ENCODE peak calls at places on chromosomes 12 and 14, in seven cellular contexts. U is fibroblast of lung, X is WTC11, R is Peyer's patch, Y is pancreas, P is OCI-LY7, I is RWPE2. Z is an unnamed sample.

GRCh38 chr14:90675399-90675798 is 140.8 kb downstream of the TTC7B start:
- DNase-seq in U (peak; percentile 62), R (no peak), X (no peak), I (no peak), P (no peak), Y (no peak), Z (no peak)

GRCh38 chr12:74741113-74741512 is 203.5 kb downstream of the ATXN7L3B start:
- DNase-seq in Y (no peak), R (no peak), U (no peak), I (no peak), P (no peak), X (no peak), Z (no peak)

GRCh38 chr14:89672636-89673279 is 255.7 kb upstream of the FOXN3 start:
- DNase-seq in R (peak; percentile 71), X (no peak), P (no peak), Y (no peak), I (no peak), U (no peak), Z (no peak)

GRCh38 chr12:14959463-14959862 is 1.9 kb downstream of the ARHGDIB start:
- DNase-seq in X (no peak), U (no peak), I (no peak), Y (no peak), P (no peak), R (no peak), Z (no peak)

GRCh38 chr12:65779091-65779642 is 45.1 kb upstream of the HMGA2 start:
- DNase-seq in Y (no peak), U (peak; percentile 43), P (no peak), R (no peak), X (no peak), I (no peak), Z (no peak)

GRCh38 chr12:93237235-93237915 is 140.3 kb upstream of the NUDT4 start:
- DNase-seq in P (no peak), X (no peak), Y (no peak), R (no peak), U (peak; percentile 77), I (no peak), Z (no peak)

GRCh38 chr14:26394114-26394855 is 203.5 kb downstream of the NOVA1 start:
- DNase-seq in I (no peak), X (no peak), Y (no peak), U (peak; percentile 54), R (no peak), P (no peak), Z (no peak)

GRCh38 chr14:51439896-51440295 is 199.8 kb downstream of the TMX1 start:
- DNase-seq in U (no peak), X (no peak), Y (no peak), I (no peak), P (no peak), R (no peak), Z (no peak)

GRCh38 chr12:954736-955135 is 5.2 kb upstream of the RAD52 start:
- DNase-seq in U (no peak), X (no peak), P (no peak), I (no peak), R (no peak), Y (no peak), Z (no peak)

GRCh38 chr12:126862500-126862899 is 1404.5 kb upstream of the TMEM132C start:
- DNase-seq in Y (no peak), P (no peak), U (no peak), I (no peak), X (no peak), R (no peak), Z (no peak)

GRCh38 chr12:113242018-113242418 is 20.8 kb downstream of the TPCN1 start:
- DNase-seq in P (no peak), R (peak; percentile 61), I (peak; percentile 87), Y (peak; percentile 80), U (no peak), X (no peak), Z (no peak)

GRCh38 chr12:83676896-83677295 is 990.2 kb downstream of the TMTC2 start:
- DNase-seq in U (no peak), P (no peak), Y (no peak), R (no peak), X (no peak), I (no peak), Z (no peak)

GRCh38 chr12:51534216-51534615 is 56.8 kb upstream of the SCN8A start:
- DNase-seq in I (no peak), R (no peak), U (no peak), Y (no peak), X (no peak), P (no peak), Z (no peak)

GRCh38 chr12:51534675-51535074 is 56.4 kb upstream of the SCN8A start:
- DNase-seq in U (no peak), Y (no peak), X (no peak), R (no peak), P (no peak), I (no peak), Z (no peak)

GRCh38 chr12:51538149-51538548 is 52.9 kb upstream of the SCN8A start:
- DNase-seq in U (no peak), R (no peak), I (no peak), P (no peak), X (no peak), Y (no peak), Z (no peak)

GRCh38 chr12:51533799-51534198 is 57.2 kb upstream of the SCN8A start:
- DNase-seq in X (no peak), U (peak; percentile 36), P (no peak), Y (no peak), I (no peak), R (no peak), Z (no peak)

GRCh38 chr12:51536159-51536558 is 54.9 kb upstream of the SCN8A start:
- DNase-seq in I (no peak), R (no peak), Y (no peak), U (peak; percentile 16), P (no peak), X (no peak), Z (no peak)
- TF ChIP-seq CTCF in I (no peak), R (no peak), Y (no peak), U (no peak), P (no peak), X (no peak), Z (peak; percentile 67)

DNA sequence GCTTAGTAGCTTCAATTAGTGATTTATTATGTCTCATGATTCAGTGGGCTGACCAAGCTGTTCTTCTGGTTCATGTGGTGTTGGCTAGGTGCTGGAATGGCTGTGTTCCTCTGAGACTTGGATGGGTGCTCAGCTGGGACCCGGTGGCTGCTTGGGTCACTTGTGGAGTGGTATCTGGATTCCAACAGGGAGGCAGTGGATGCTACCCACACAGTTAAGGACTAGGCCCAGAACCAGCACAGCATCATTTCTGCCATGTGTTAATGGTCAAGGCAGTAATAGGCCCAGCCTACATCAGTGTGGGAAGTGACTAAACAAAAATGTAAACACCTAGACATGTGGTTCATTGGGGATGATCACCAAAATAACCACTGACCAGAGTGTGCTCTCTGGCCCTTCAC is 72.2 kb downstream of the FGD4 start:
- DNase-seq in Y (no peak), I (no peak), U (peak; percentile 17), P (no peak), R (no peak), X (no peak), Z (no peak)
- TF ChIP-seq CTCF in Y (no peak), I (no peak), U (no peak), P (no peak), R (no peak), X (no peak), Z (no peak)

GRCh38 chr12:16168078-16168477 is 109.4 kb downstream of the SLC15A5 start:
- DNase-seq in Y (no peak), I (no peak), P (no peak), X (no peak), U (no peak), R (no peak), Z (no peak)

GRCh38 chr12:16163891-16164290 is 113.6 kb downstream of the SLC15A5 start:
- DNase-seq in Y (no peak), R (no peak), U (no peak), I (no peak), P (no peak), X (no peak), Z (no peak)

GRCh38 chr12:16166563-16167470 is 110.7 kb downstream of the SLC15A5 start:
- DNase-seq in P (no peak), Y (no peak), R (no peak), X (no peak), I (no peak), U (no peak), Z (no peak)

GRCh38 chr12:16171348-16171747 is 106.1 kb downstream of the SLC15A5 start:
- DNase-seq in I (no peak), Y (no peak), X (no peak), U (no peak), P (no peak), R (no peak), Z (no peak)

GRCh38 chr12:16165506-16165905 is 112.0 kb downstream of the SLC15A5 start:
- DNase-seq in P (peak; percentile 72), I (no peak), U (peak; percentile 63), X (peak; percentile 26), Y (peak; percentile 21), R (no peak), Z (no peak)
- TF ChIP-seq CTCF in P (peak; percentile 91), I (peak; percentile 49), U (peak; percentile 58), X (peak; percentile 34), Y (no peak), R (peak; percentile 10), Z (peak; percentile 82)

GRCh38 chr12:23670684-23671083 is 278.8 kb downstream of the SOX5 start:
- DNase-seq in X (no peak), R (no peak), U (no peak), I (no peak), Y (no peak), P (no peak), Z (no peak)

GRCh38 chr12:23674064-23674463 is 275.4 kb downstream of the SOX5 start:
- DNase-seq in Y (no peak), X (no peak), P (no peak), U (no peak), I (no peak), R (no peak), Z (no peak)

GRCh38 chr12:23666866-23667265 is 282.6 kb downstream of the SOX5 start:
- DNase-seq in R (no peak), I (no peak), X (peak; percentile 10), P (no peak), U (no peak), Y (no peak), Z (no peak)

GRCh38 chr12:23669691-23670090 is 279.8 kb downstream of the SOX5 start:
- DNase-seq in P (no peak), I (no peak), Y (no peak), R (no peak), X (no peak), U (no peak), Z (no peak)
- TF ChIP-seq CTCF in P (no peak), I (no peak), Y (no peak), R (no peak), X (no peak), U (no peak), Z (no peak)

DNA sequence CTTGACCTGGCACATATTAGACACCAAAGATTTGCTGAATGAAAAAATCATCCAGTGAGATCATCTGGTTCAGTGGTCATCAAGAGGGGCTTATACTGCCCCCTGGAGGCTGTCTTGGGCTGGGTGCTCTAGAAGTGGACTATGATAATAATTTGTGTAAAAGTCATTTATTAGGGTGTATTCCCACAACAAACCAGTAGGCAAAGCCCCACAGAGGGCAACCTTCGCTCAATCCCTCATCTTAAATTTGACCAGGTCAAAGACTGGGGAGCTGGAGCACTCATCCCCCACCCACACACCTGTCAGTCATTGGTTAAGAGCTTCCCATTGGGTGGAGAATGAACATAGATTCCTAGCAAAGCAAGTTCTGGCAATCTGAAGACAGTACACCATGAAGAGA is 20.0 kb upstream of the FICD start:
- DNase-seq in U (peak; percentile 24), X (peak; percentile 67), R (no peak), P (peak; percentile 48), I (no peak), Y (no peak), Z (no peak)
- TF ChIP-seq CTCF in U (peak; percentile 24), X (peak; percentile 70), R (peak; percentile 31), P (peak; percentile 90), I (peak; percentile 57), Y (peak; percentile 13), Z (peak; percentile 77)

GRCh38 chr14:72942934-72943333 is 16.7 kb downstream of the DCAF4 start:
- DNase-seq in I (no peak), X (no peak), R (no peak), U (no peak), Y (no peak), P (no peak), Z (no peak)
- TF ChIP-seq CTCF in I (no peak), X (no peak), R (no peak), U (no peak), Y (no peak), P (peak; percentile 12), Z (no peak)